ENCODE peak calls at places on chromosomes 13 and 19, in five cellular contexts. One of them, this sample, is unnamed.

GRCh38 chr13:55534306-55534705 is 1606.4 kb upstream of the PRR20A start:
- DNase-seq in stimulated activated CD8-positive, alpha-beta memory T cell treated with anti-CD3 and anti-CD28 coated beads, Interleukin-4, amount 100 ng/mL, for 1 hour: no peak
- DNase-seq in NCI-H1694 treated with DMSO at 0.1 percent for 48 hours: no peak
- DNase-seq in AG10803: no peak
- DNase-seq in activated naive CD4-positive, alpha-beta T cell: no peak
- DNase-seq in this sample: no peak

GRCh38 chr13:35881360-35881759 is 249.8 kb downstream of the DCLK1 start:
- DNase-seq in NCI-H1694 treated with DMSO at 0.1 percent for 48 hours: no peak
- DNase-seq in stimulated activated CD8-positive, alpha-beta memory T cell treated with anti-CD3 and anti-CD28 coated beads, Interleukin-4, amount 100 ng/mL, for 1 hour: no peak
- DNase-seq in AG10803: peak; percentile 25
- DNase-seq in activated naive CD4-positive, alpha-beta T cell: no peak
- DNase-seq in this sample: no peak

GRCh38 chr19:45919678-45920077 is 5.1 kb upstream of the NANOS2 start:
- DNase-seq in AG10803: no peak
- DNase-seq in stimulated activated CD8-positive, alpha-beta memory T cell treated with anti-CD3 and anti-CD28 coated beads, Interleukin-4, amount 100 ng/mL, for 1 hour: no peak
- DNase-seq in NCI-H1694 treated with DMSO at 0.1 percent for 48 hours: no peak
- DNase-seq in activated naive CD4-positive, alpha-beta T cell: no peak
- DNase-seq in this sample: no peak

GRCh38 chr13:52359534-52359933 is 46.4 kb downstream of the THSD1 start:
- DNase-seq in NCI-H1694 treated with DMSO at 0.1 percent for 48 hours: peak; percentile 90
- DNase-seq in stimulated activated CD8-positive, alpha-beta memory T cell treated with anti-CD3 and anti-CD28 coated beads, Interleukin-4, amount 100 ng/mL, for 1 hour: no peak
- DNase-seq in AG10803: peak; percentile 78
- DNase-seq in activated naive CD4-positive, alpha-beta T cell: no peak
- DNase-seq in this sample: no peak

GRCh38 chr13:68697551-68697950 is 1410.1 kb upstream of the ATXN8OS start:
- DNase-seq in activated naive CD4-positive, alpha-beta T cell: no peak
- DNase-seq in AG10803: no peak
- DNase-seq in stimulated activated CD8-positive, alpha-beta memory T cell treated with anti-CD3 and anti-CD28 coated beads, Interleukin-4, amount 100 ng/mL, for 1 hour: no peak
- DNase-seq in NCI-H1694 treated with DMSO at 0.1 percent for 48 hours: no peak
- DNase-seq in this sample: no peak

GRCh38 chr19:11639245-11639601 is 41.9 kb downstream of the ZNF627 start:
- DNase-seq in stimulated activated CD8-positive, alpha-beta memory T cell treated with anti-CD3 and anti-CD28 coated beads, Interleukin-4, amount 100 ng/mL, for 1 hour: no peak
- DNase-seq in AG10803: no peak
- DNase-seq in NCI-H1694 treated with DMSO at 0.1 percent for 48 hours: no peak
- DNase-seq in activated naive CD4-positive, alpha-beta T cell: no peak
- DNase-seq in this sample: no peak

GRCh38 chr13:106242554-106242953 is 292.9 kb downstream of the EFNB2 start:
- DNase-seq in stimulated activated CD8-positive, alpha-beta memory T cell treated with anti-CD3 and anti-CD28 coated beads, Interleukin-4, amount 100 ng/mL, for 1 hour: no peak
- DNase-seq in NCI-H1694 treated with DMSO at 0.1 percent for 48 hours: no peak
- DNase-seq in activated naive CD4-positive, alpha-beta T cell: no peak
- DNase-seq in AG10803: no peak
- DNase-seq in this sample: peak; percentile 93

GRCh38 chr19:10292789-10293636 is 3.3 kb downstream of the ICAM5 start:
- DNase-seq in AG10803: no peak
- DNase-seq in activated naive CD4-positive, alpha-beta T cell: no peak
- DNase-seq in NCI-H1694 treated with DMSO at 0.1 percent for 48 hours: no peak
- DNase-seq in stimulated activated CD8-positive, alpha-beta memory T cell treated with anti-CD3 and anti-CD28 coated beads, Interleukin-4, amount 100 ng/mL, for 1 hour: no peak
- DNase-seq in this sample: peak; percentile 8

GRCh38 chr13:39655041-39655568 is 357 bp upstream of the COG6 start:
- DNase-seq in NCI-H1694 treated with DMSO at 0.1 percent for 48 hours: no peak
- DNase-seq in activated naive CD4-positive, alpha-beta T cell: no peak
- DNase-seq in AG10803: no peak
- DNase-seq in stimulated activated CD8-positive, alpha-beta memory T cell treated with anti-CD3 and anti-CD28 coated beads, Interleukin-4, amount 100 ng/mL, for 1 hour: no peak
- DNase-seq in this sample: no peak

GRCh38 chr13:110965038-110965754 is 50.3 kb upstream of the ANKRD10 start:
- DNase-seq in AG10803: no peak
- DNase-seq in NCI-H1694 treated with DMSO at 0.1 percent for 48 hours: no peak
- DNase-seq in stimulated activated CD8-positive, alpha-beta memory T cell treated with anti-CD3 and anti-CD28 coated beads, Interleukin-4, amount 100 ng/mL, for 1 hour: no peak
- DNase-seq in activated naive CD4-positive, alpha-beta T cell: no peak
- DNase-seq in this sample: peak; percentile 35

GRCh38 chr19:40702337-40703012 is 12.0 kb upstream of the NUMBL start:
- DNase-seq in stimulated activated CD8-positive, alpha-beta memory T cell treated with anti-CD3 and anti-CD28 coated beads, Interleukin-4, amount 100 ng/mL, for 1 hour: no peak
- DNase-seq in AG10803: peak; percentile 29
- DNase-seq in activated naive CD4-positive, alpha-beta T cell: no peak
- DNase-seq in NCI-H1694 treated with DMSO at 0.1 percent for 48 hours: peak; percentile 86
- DNase-seq in this sample: peak; percentile 45

GRCh38 chr13:28822801-28823200 is 2.7 kb downstream of the MTUS2 start:
- DNase-seq in AG10803: no peak
- DNase-seq in stimulated activated CD8-positive, alpha-beta memory T cell treated with anti-CD3 and anti-CD28 coated beads, Interleukin-4, amount 100 ng/mL, for 1 hour: no peak
- DNase-seq in NCI-H1694 treated with DMSO at 0.1 percent for 48 hours: no peak
- DNase-seq in activated naive CD4-positive, alpha-beta T cell: no peak
- DNase-seq in this sample: no peak

GRCh38 chr13:38965281-38965680 is 25.4 kb downstream of the STOML3 start:
- DNase-seq in stimulated activated CD8-positive, alpha-beta memory T cell treated with anti-CD3 and anti-CD28 coated beads, Interleukin-4, amount 100 ng/mL, for 1 hour: no peak
- DNase-seq in activated naive CD4-positive, alpha-beta T cell: no peak
- DNase-seq in NCI-H1694 treated with DMSO at 0.1 percent for 48 hours: no peak
- DNase-seq in AG10803: no peak
- DNase-seq in this sample: no peak

GRCh38 chr19:49056101-49056901 is 1.2 kb downstream of the CGB7 start:
- DNase-seq in activated naive CD4-positive, alpha-beta T cell: no peak
- DNase-seq in stimulated activated CD8-positive, alpha-beta memory T cell treated with anti-CD3 and anti-CD28 coated beads, Interleukin-4, amount 100 ng/mL, for 1 hour: peak; percentile 17
- DNase-seq in AG10803: peak; percentile 37
- DNase-seq in NCI-H1694 treated with DMSO at 0.1 percent for 48 hours: no peak
- DNase-seq in this sample: peak; percentile 38

GRCh38 chr13:88051746-88052482 is 380.7 kb downstream of the SLITRK5 start:
- DNase-seq in AG10803: no peak
- DNase-seq in NCI-H1694 treated with DMSO at 0.1 percent for 48 hours: no peak
- DNase-seq in stimulated activated CD8-positive, alpha-beta memory T cell treated with anti-CD3 and anti-CD28 coated beads, Interleukin-4, amount 100 ng/mL, for 1 hour: no peak
- DNase-seq in activated naive CD4-positive, alpha-beta T cell: no peak
- DNase-seq in this sample: no peak

This sample was measured in fibroblast of villous mesenchyme.